ENCODE peak calls at places on chromosome 7, in nine cellular contexts. M is tibial artery; O is heart right ventricle; E is keratinocyte; S is AG09319; X is WERI-Rb-1; K is CD8-positive, alpha-beta T cell; L is body of pancreas; D is GM12864. B is an unnamed sample.

GRCh38 chr7:31882187-31882586 is 188.0 kb downstream of the PDE1C start:
- DNase-seq in K (no peak), O (peak), M (peak), L (peak), E (no peak), X (no peak), S (no peak), D (no peak), B (no peak)

GRCh38 chr7:113775401-113775800 is 143.4 kb downstream of the PPP1R3A start:
- DNase-seq in L (no peak), D (no peak), M (no peak), O (no peak), E (no peak), X (no peak), K (no peak), S (no peak), B (no peak)

GRCh38 chr7:70597071-70597470 is 534.9 kb upstream of the GALNT17 start:
- DNase-seq in K (no peak), M (no peak), X (no peak), E (no peak), L (no peak), D (no peak), O (no peak), S (no peak), B (no peak)

GRCh38 chr7:18357691-18358090 is 137.9 kb upstream of the HDAC9 start:
- DNase-seq in K (no peak), D (no peak), M (no peak), E (no peak), X (no peak), S (no peak), O (no peak), L (no peak), B (no peak)

GRCh38 chr7:102953421-102953820 is 40.6 kb downstream of the LRRC17 start:
- DNase-seq in L (no peak), E (no peak), S (no peak), K (no peak), D (no peak), M (no peak), X (no peak), O (no peak), B (no peak)

GRCh38 chr7:89029864-89030263 is 234.3 kb upstream of the TEX47 start:
- DNase-seq in L (no peak), X (no peak), O (no peak), K (no peak), E (no peak), D (no peak), S (no peak), M (no peak), B (no peak)

GRCh38 chr7:107327986-107328569 is 141.8 kb upstream of the GPR22 start:
- DNase-seq in D (no peak), X (no peak), L (no peak), E (peak), M (no peak), O (no peak), K (no peak), S (peak), B (no peak)

GRCh38 chr7:22220947-22221346 is 136.0 kb downstream of the RAPGEF5 start:
- DNase-seq in K (no peak), S (no peak), L (no peak), M (no peak), E (no peak), X (no peak), D (no peak), O (no peak), B (no peak)

GRCh38 chr7:124322561-124322960 is 289.7 kb upstream of the TMEM229A start:
- DNase-seq in O (no peak), K (no peak), E (no peak), S (no peak), X (no peak), D (no peak), L (no peak), M (no peak), B (no peak)

GRCh38 chr7:11931306-11931705 is 99.3 kb upstream of the THSD7A start:
- DNase-seq in S (no peak), K (no peak), L (no peak), M (no peak), X (no peak), O (no peak), E (no peak), D (no peak), B (no peak)

GRCh38 chr7:101167645-101168411 is 2.5 kb upstream of the VGF start:
- DNase-seq in X (no peak), M (no peak), O (no peak), S (no peak), K (no peak), E (no peak), D (no peak), L (no peak), B (no peak)

GRCh38 chr7:148697256-148697841 is 1.4 kb upstream of the CUL1 start:
- DNase-seq in E (no peak), X (no peak), O (peak), M (peak), K (peak), L (peak), S (no peak), D (no peak), B (no peak)

GRCh38 chr7:33892945-33893344 is 12.4 kb upstream of the BMPER start:
- DNase-seq in O (peak), M (no peak), E (no peak), S (no peak), L (no peak), D (no peak), K (no peak), X (no peak), B (no peak)

GRCh38 chr7:155973451-155973997 is 161.3 kb upstream of the SHH start:
- DNase-seq in E (no peak), K (no peak), L (no peak), O (no peak), M (no peak), X (no peak), D (no peak), S (no peak), B (no peak)

GRCh38 chr7:65325793-65326432 is 47.7 kb upstream of the ZNF92 start:
- DNase-seq in M (no peak), D (no peak), X (no peak), S (no peak), O (no peak), E (no peak), K (no peak), L (no peak), B (no peak)

GRCh38 chr7:30285067-30285530 is 702 bp downstream of the ZNRF2 start:
- DNase-seq in S (no peak), D (no peak), L (peak), O (no peak), X (no peak), E (no peak), M (peak), K (peak), B (peak)

GRCh38 chr7:7884855-7885254 is 83.7 kb upstream of the GLCCI1 start:
- DNase-seq in K (no peak), X (no peak), E (no peak), L (no peak), D (no peak), O (no peak), M (no peak), S (no peak), B (no peak)

GRCh38 chr7:149245244-149245643 is 5.8 kb downstream of the ZNF212 start:
- DNase-seq in O (no peak), M (no peak), S (no peak), X (no peak), K (no peak), E (no peak), D (no peak), L (no peak), B (no peak)

GRCh38 chr7:20402297-20403230 is 71.9 kb downstream of the ITGB8 start:
- DNase-seq in K (no peak), O (no peak), S (no peak), E (no peak), X (no peak), M (no peak), L (no peak), D (no peak), B (no peak)

GRCh38 chr7:66505531-66506451 is 122.9 kb upstream of the KCTD7 start:
- DNase-seq in D (no peak), S (no peak), X (peak), M (peak), L (no peak), E (no peak), O (no peak), K (no peak), B (no peak)

GRCh38 chr7:114155106-114155765 is 236.4 kb upstream of the PPP1R3A start:
- DNase-seq in L (no peak), O (no peak), D (no peak), X (no peak), S (no peak), E (no peak), K (no peak), M (no peak), B (no peak)

GRCh38 chr7:6423942-6424701 is 23.6 kb downstream of the DAGLB start:
- DNase-seq in S (no peak), E (no peak), O (peak), L (peak), K (no peak), X (no peak), M (no peak), D (no peak), B (no peak)
- TF ChIP-seq CTCF in S (no peak), E (peak), O (no peak), L (no peak), K (no peak), X (no peak), M (no peak), D (no peak), B (no peak)

DNA sequence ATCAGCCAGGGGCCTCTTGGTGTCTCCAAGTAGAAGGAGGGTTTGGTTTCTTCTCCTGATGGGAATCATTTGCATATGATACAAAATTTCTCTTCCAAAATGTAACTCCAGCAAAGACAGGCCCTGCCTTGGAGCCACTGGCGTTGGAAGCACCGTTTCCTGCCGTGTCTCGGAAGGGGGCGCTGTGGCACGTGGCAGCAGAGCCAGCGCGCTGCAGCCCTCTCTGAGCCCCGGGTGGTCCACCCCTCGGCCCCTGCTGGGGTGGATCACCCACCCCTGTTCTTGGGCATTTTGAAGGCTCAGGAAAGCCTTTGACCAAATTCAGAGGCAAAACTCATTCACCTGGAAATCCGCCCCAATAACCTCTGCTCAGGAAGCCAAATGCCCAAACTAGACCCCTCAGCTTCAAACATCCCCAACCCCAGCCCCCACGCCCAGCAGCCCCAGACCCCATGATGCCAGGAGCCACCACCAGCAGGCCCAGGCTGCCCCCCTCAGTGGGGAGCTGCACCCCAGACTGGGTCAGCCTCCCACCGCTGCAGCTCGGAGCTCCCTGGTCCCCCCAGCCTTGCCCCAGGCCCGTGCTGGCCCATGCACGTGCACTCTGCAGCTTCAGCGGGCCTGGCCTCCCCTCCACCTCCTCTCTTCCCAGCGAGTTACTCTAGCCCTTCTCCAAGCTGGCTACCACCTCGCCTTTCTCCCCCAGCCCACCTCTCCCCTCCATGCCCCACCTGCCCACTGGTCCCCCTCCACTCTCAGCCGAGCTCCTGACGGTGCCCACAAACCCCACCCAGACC is 29.5 kb upstream of the ELFN1 start:
- DNase-seq in S (no peak), O (no peak), D (no peak), M (no peak), K (no peak), L (no peak), X (no peak), E (no peak), B (no peak)
- TF ChIP-seq CTCF in S (peak), O (no peak), D (no peak), M (no peak), K (no peak), L (no peak), X (peak), E (peak), B (no peak)

GRCh38 chr7:1068013-1068412 is 19.9 kb upstream of the GPER1 start:
- DNase-seq in X (no peak), O (no peak), L (no peak), K (no peak), E (no peak), M (no peak), S (no peak), D (no peak), B (no peak)

GRCh38 chr7:1063361-1063760 is 19.0 kb downstream of the GPR146 start:
- DNase-seq in M (no peak), O (no peak), S (no peak), L (no peak), X (no peak), K (no peak), E (no peak), D (no peak), B (no peak)

GRCh38 chr7:1064581-1064980 is 20.2 kb downstream of the GPR146 start:
- DNase-seq in X (no peak), O (no peak), K (no peak), D (no peak), L (no peak), E (no peak), S (no peak), M (no peak), B (no peak)

GRCh38 chr7:1062296-1063294 is 18.2 kb downstream of the GPR146 start:
- DNase-seq in L (no peak), M (no peak), E (no peak), O (no peak), S (no peak), X (no peak), K (no peak), D (peak), B (no peak)

GRCh38 chr7:1065263-1066260 is 21.2 kb downstream of the GPR146 start:
- DNase-seq in X (peak), L (peak), K (peak), S (no peak), O (peak), E (no peak), D (no peak), M (peak), B (peak)
- TF ChIP-seq CTCF in X (peak), L (peak), K (peak), S (peak), O (peak), E (no peak), D (peak), M (peak), B (peak)

GRCh38 chr7:43353902-43354301 is 229.0 kb upstream of the STK17A start:
- DNase-seq in D (no peak), L (no peak), K (no peak), E (no peak), O (no peak), X (no peak), S (no peak), M (no peak), B (no peak)
- TF ChIP-seq CTCF in D (no peak), L (no peak), K (no peak), E (no peak), O (no peak), X (peak), S (no peak), M (no peak), B (no peak)

GRCh38 chr7:151008511-151009323 is 15.6 kb downstream of the ATG9B start:
- DNase-seq in L (peak), M (no peak), E (no peak), D (no peak), O (peak), X (peak), K (peak), S (no peak), B (peak)
- TF ChIP-seq CTCF in L (peak), M (peak), E (peak), D (peak), O (peak), X (peak), K (peak), S (peak), B (peak)

B was measured in progenitor cell of endocrine pancreas.